ENCODE peak calls at places on chromosomes 1 and 21, in eight cellular contexts. V, S, O, J, C, P, Y and B are unnamed samples. For H3K4me1 and H3K9me3, the result is how much of the 10 kb centered on the place peaks cover.

GRCh38 chr1:206501881-206502280 is 5.5 kb upstream of the RASSF5 start:
- DNase-seq in V (no peak), S (no peak), O (no peak), J (no peak), C (no peak), P (no peak), Y (no peak), B (no peak)

GRCh38 chr1:56666112-56666608 is 21.0 kb downstream of the PRKAA2 start:
- DNase-seq in V (no peak), S (no peak), O (no peak), J (no peak), C (no peak), P (no peak), Y (no peak), B (peak)

GRCh38 chr1:147598631-147599361 is 57.5 kb downstream of the BCL9 start:
- DNase-seq in V (peak), S (peak), O (peak), J (peak), C (no peak), P (peak), Y (no peak), B (peak)

GRCh38 chr1:54124472-54124871 is 28.3 kb downstream of the CDCP2 start:
- DNase-seq in V (peak), S (no peak), O (no peak), J (no peak), C (no peak), P (no peak), Y (no peak), B (no peak)

GRCh38 chr1:38997901-38998190 is 6.8 kb downstream of the AKIRIN1 start:
- DNase-seq in V (no peak), S (no peak), O (no peak), J (no peak), C (no peak), P (no peak), Y (no peak), B (no peak)

GRCh38 chr1:2868571-2868970 is 67.1 kb upstream of the TTC34 start:
- DNase-seq in V (no peak), S (no peak), O (no peak), J (no peak), C (no peak), P (no peak), Y (no peak), B (no peak)

GRCh38 chr1:18230840-18231239 is 123.2 kb downstream of the IGSF21 start:
- DNase-seq in V (no peak), S (no peak), O (no peak), J (no peak), C (no peak), P (no peak), Y (no peak), B (no peak)

GRCh38 chr1:87787551-87787950 is 458.9 kb downstream of the LMO4 start:
- DNase-seq in V (no peak), S (no peak), O (no peak), J (no peak), C (peak), P (no peak), Y (no peak), B (no peak)

GRCh38 chr1:150076985-150077384 is 9.4 kb downstream of the VPS45 start:
- DNase-seq in V (no peak), S (no peak), O (no peak), J (no peak), C (no peak), P (no peak), Y (no peak), B (no peak)

GRCh38 chr1:209653915-209654351 is 1.7 kb upstream of the LAMB3 start:
- DNase-seq in V (peak), S (no peak), O (no peak), J (no peak), C (peak), P (no peak), Y (no peak), B (no peak)
- H3K4me1 ChIP-seq in V (half or more), S (under half), O (half or more), J (under half), C (half or more), P (under half), Y (under half), B (under half)

GRCh38 chr21:34530264-34530663 is 18.3 kb upstream of the KCNE1 start:
- DNase-seq in V (no peak), S (no peak), O (no peak), J (peak), C (no peak), P (no peak), Y (no peak), B (no peak)
- H3K9me3 ChIP-seq in V (under half), S (under half), O (under half), J (under half), C (under half), P (under half), Y (under half), B (under half)

DNA sequence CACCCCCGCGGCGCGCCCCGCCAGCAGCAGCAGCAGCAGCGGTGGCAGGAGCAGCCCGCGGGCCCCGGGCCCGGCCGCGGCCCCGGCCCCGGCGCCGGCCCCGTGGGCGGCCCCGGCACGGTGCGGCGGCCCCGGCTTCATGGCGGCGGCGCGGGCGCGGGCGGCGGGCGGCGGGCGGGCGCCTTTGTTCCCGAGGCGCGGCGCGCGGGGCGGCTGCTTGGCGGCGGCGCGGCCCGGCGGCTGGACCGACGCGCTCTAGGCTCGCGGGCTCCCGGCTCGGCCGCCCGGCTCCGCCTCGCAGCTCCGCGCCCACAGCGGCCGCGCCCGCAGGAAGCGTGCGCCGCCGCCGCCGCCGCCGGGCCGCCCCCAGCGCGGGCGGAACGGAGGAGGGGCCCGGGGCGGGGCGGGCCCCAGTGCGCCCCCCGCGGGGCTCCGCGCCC is at the start of gene SDC3:
- DNase-seq in V (peak), S (no peak), O (no peak), J (peak), C (no peak), P (no peak), Y (no peak), B (peak)
- H3K4me3 ChIP-seq in V (peak), S (peak), O (peak), J (peak), C (peak), P (peak), Y (peak), B (peak)

DNA sequence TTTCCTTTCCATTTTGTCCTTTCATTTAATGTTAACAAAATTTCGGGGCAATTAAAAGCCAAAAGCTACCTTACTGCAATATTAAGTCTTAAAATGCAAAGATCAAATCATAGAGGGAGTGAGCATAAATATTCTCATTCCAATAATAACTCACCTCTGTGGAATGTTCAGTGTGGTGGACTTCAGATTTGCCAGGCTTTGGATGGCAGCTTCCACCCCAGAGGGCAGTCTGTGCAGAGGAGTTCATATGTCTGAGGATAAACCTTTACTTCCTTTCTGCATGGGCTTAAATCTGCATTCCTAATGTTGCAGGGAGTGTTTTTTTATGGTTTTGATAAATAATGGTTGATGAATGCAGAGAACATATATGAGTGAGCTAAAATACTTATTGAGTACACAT is 16.3 kb downstream of the KIAA0040 start:
- DNase-seq in V (no peak), S (no peak), O (no peak), J (no peak), C (peak), P (no peak), Y (no peak), B (no peak)
- H3K4me1 ChIP-seq in V (under half), S (under half), O (under half), J (under half), C (under half), P (under half), Y (under half), B (under half)

GRCh38 chr1:42201986-42202385 is 37.4 kb upstream of the GUCA2A start:
- DNase-seq in V (no peak), S (no peak), O (no peak), J (no peak), C (no peak), P (no peak), Y (no peak), B (no peak)

GRCh38 chr1:42211224-42211623 is 46.7 kb upstream of the GUCA2A start:
- DNase-seq in V (no peak), S (no peak), O (no peak), J (no peak), C (peak), P (no peak), Y (no peak), B (no peak)

GRCh38 chr1:42209516-42210370 is 45.2 kb upstream of the GUCA2A start:
- DNase-seq in V (no peak), S (no peak), O (no peak), J (no peak), C (no peak), P (no peak), Y (no peak), B (peak)

GRCh38 chr1:42210421-42211133 is 46.0 kb upstream of the GUCA2A start:
- DNase-seq in V (no peak), S (no peak), O (no peak), J (no peak), C (peak), P (no peak), Y (no peak), B (peak)

GRCh38 chr1:42206164-42206563 is 41.6 kb upstream of the GUCA2A start:
- DNase-seq in V (no peak), S (no peak), O (no peak), J (no peak), C (peak), P (no peak), Y (no peak), B (no peak)
- H3K9me3 ChIP-seq in V (under half), S (under half), O (under half), J (under half), C (under half), P (under half), Y (under half), B (under half)

DNA sequence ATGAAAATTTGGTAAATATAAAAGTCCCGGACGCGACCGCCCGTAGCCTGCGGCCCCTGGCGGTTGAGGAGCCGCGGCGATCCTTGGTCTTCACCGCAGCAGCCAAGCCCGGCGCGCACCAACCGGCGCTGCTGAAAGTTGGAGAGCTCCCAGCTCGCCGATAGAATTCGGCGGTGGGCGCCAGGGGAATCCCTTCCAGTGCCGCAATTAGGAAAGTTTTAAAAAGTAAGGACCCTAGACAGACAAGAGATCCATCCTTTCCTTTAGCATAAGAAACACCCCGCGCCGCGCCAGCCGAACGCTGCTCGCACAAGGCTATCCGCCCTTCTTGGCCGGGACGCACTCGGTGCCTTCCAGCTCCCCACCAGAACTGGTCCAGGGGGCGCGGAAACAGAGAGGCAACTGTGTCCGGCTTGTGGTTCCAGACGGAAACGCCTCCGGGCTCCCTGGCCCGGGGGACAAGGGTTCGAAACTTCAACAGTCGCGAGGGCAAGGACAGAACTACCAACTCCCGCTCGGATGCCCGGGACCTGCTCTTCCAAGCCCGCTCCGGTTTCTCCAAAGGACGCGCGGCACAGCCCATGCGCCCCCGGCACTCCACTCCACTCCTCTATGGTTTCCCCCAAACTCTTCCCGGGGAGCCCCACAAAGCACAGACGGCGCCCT is 1.7 kb downstream of the FAM78B start:
- DNase-seq in V (peak), S (peak), O (peak), J (peak), C (peak), P (no peak), Y (peak), B (peak)
- H3K4me3 ChIP-seq in V (peak), S (peak), O (peak), J (no peak), C (peak), P (no peak), Y (peak), B (no peak)